ENCODE peak calls at places on chromosomes 2 and 18, in six cellular contexts. V is sigmoid colon; Q is WERI-Rb-1; J is left lung; M is caudate nucleus; U is CD8-positive, alpha-beta memory T cell. L is an unnamed sample.

GRCh38 chr2:25311866-25312575 is 29.7 kb downstream of the DNMT3A start:
- DNase-seq in M (no peak), J (no peak), V (no peak), Q (peak; percentile 70), U (no peak), L (no peak)

GRCh38 chr18:48835119-48835518 is 115.6 kb downstream of the SMAD7 start:
- DNase-seq in U (no peak), J (no peak), Q (no peak), V (no peak), M (no peak), L (peak; percentile 17)

GRCh38 chr2:44462934-44463849 is 101.4 kb downstream of the CAMKMT start:
- DNase-seq in J (no peak), M (no peak), U (no peak), V (no peak), Q (no peak), L (no peak)

GRCh38 chr18:8332286-8332685 is 277.0 kb upstream of the RAB12 start:
- DNase-seq in M (no peak), Q (no peak), J (no peak), V (no peak), U (no peak), L (no peak)

GRCh38 chr2:74525717-74526648 is at the start of gene DQX1:
- DNase-seq in U (no peak), Q (peak; percentile 50), M (no peak), J (no peak), V (no peak), L (no peak)

GRCh38 chr2:231683292-231683898 is 24.9 kb upstream of the PTMA start:
- DNase-seq in J (no peak), U (no peak), Q (peak; percentile 81), M (peak; percentile 76), V (peak; percentile 58), L (no peak)

GRCh38 chr2:172172513-172173217 is 70.0 kb upstream of the DLX2 start:
- DNase-seq in U (peak; percentile 48), Q (peak; percentile 74), M (no peak), V (peak; percentile 69), J (peak; percentile 74), L (peak; percentile 86)

GRCh38 chr2:26922638-26923466 is 47.6 kb upstream of the MAPRE3 start:
- DNase-seq in U (no peak), J (no peak), V (peak; percentile 74), M (peak; percentile 85), Q (peak; percentile 88), L (no peak)

GRCh38 chr2:47070920-47071824 is 83.9 kb downstream of the STPG4 start:
- DNase-seq in Q (no peak), J (peak; percentile 87), U (no peak), M (peak; percentile 35), V (peak; percentile 94), L (peak; percentile 83)

GRCh38 chr2:214465386-214466146 is 54.7 kb downstream of the VWC2L start:
- DNase-seq in V (no peak), Q (no peak), M (no peak), U (no peak), J (no peak), L (no peak)

GRCh38 chr2:219457784-219458369 is 23.2 kb downstream of the SPEG start:
- DNase-seq in J (no peak), M (no peak), Q (peak; percentile 44), U (no peak), V (no peak), L (no peak)

GRCh38 chr2:201116115-201116958 is at the start of gene CFLAR:
- DNase-seq in M (peak; percentile 29), J (peak; percentile 87), V (peak; percentile 88), U (peak; percentile 82), Q (no peak), L (peak; percentile 93)

GRCh38 chr2:238099709-238100048 is 461 bp upstream of the ESPNL start:
- DNase-seq in J (no peak), V (peak; percentile 50), U (no peak), Q (no peak), M (no peak), L (peak; percentile 57)
- H3K27ac ChIP-seq in J (no peak overlapping the region), V (no peak overlapping the region), U (no peak overlapping the region), Q (peak overlapping the region; percentile 54), M (no peak overlapping the region), L (no peak overlapping the region)

GRCh38 chr2:217953531-217953932 is 49.3 kb downstream of the TNS1 start:
- DNase-seq in Q (peak; percentile 56), J (no peak), M (no peak), U (no peak), V (peak; percentile 86), L (peak; percentile 62)

GRCh38 chr2:217954051-217954450 is 48.7 kb downstream of the TNS1 start:
- DNase-seq in V (peak; percentile 64), J (no peak), M (no peak), U (no peak), Q (no peak), L (peak; percentile 47)

GRCh38 chr2:217952409-217952808 is 50.4 kb downstream of the TNS1 start:
- DNase-seq in J (no peak), M (no peak), Q (no peak), V (peak; percentile 60), U (no peak), L (peak; percentile 50)

GRCh38 chr2:217951521-217952247 is 51.1 kb downstream of the TNS1 start:
- DNase-seq in M (no peak), Q (no peak), V (peak; percentile 65), J (peak; percentile 67), U (no peak), L (peak; percentile 78)

GRCh38 chr2:217953011-217953481 is 49.7 kb downstream of the TNS1 start:
- DNase-seq in J (no peak), V (peak; percentile 90), M (no peak), Q (no peak), U (no peak), L (peak; percentile 61)
- H3K27ac ChIP-seq in J (no peak overlapping the region), V (peak overlapping the region; percentile 84), M (no peak overlapping the region), Q (no peak overlapping the region), U (no peak overlapping the region), L (peak overlapping the region; percentile 81)

GRCh38 chr2:152405206-152406118 is 70.5 kb downstream of the FMNL2 start:
- DNase-seq in Q (no peak), V (no peak), J (no peak), U (no peak), M (no peak), L (no peak)
- H3K27ac ChIP-seq in Q (no peak overlapping the region), V (peak overlapping the region; percentile 44), J (peak overlapping the region; percentile 56), U (no peak overlapping the region), M (peak overlapping the region; percentile 14), L (peak overlapping the region; percentile 64)

DNA sequence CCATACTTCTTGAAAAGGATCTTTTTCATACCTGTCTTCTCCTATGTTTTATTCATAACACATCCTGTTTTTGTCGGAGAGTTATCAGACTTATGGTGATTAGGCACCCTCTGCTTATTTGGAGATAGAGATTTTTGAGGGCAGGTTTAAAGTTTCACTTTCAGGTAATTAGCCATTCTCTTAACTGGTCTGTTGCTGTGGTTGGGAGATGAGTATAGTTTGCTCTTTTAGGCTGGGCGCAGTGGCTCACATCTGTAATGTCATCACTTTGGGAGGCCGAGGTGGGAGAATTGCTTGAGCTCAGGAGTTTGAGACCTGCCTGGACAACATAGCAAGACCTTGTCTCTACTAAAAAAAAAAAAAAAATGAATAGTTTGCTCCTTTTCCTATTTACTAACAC is 25.3 kb downstream of the SFTPB start:
- DNase-seq in U (no peak), V (no peak), Q (no peak), M (no peak), J (no peak), L (no peak)
- H3K27ac ChIP-seq in U (no peak overlapping the region), V (no peak overlapping the region), Q (no peak overlapping the region), M (no peak overlapping the region), J (no peak overlapping the region), L (no peak overlapping the region)